ENCODE peak calls at places on chromosomes 7 and 10, in five cellular contexts. E is Peyer's patch, T is SHP77, X is OCI-LY7, S is K562. H is an unnamed sample.

GRCh38 chr7:47337531-47337930 is 244.4 kb downstream of the TNS3 start:
- DNase-seq in E (no peak), S (no peak), X (peak), T (no peak), H (no peak)

GRCh38 chr10:32964261-32964660 is 6.2 kb upstream of the ITGB1 start:
- DNase-seq in T (no peak), X (no peak), S (no peak), E (no peak), H (no peak)

GRCh38 chr7:131689662-131690234 is 133.3 kb upstream of the PODXL start:
- DNase-seq in S (no peak), T (no peak), E (no peak), X (no peak), H (no peak)

GRCh38 chr10:21468086-21468485 is 57.4 kb downstream of the SKIDA1 start:
- DNase-seq in T (no peak), X (no peak), S (no peak), E (no peak), H (no peak)

GRCh38 chr10:32112055-32112454 is 55.8 kb upstream of the KIF5B start:
- DNase-seq in E (no peak), S (no peak), T (no peak), X (no peak), H (peak)

GRCh38 chr10:132187421-132188138 is 832 bp downstream of the DPYSL4 start:
- DNase-seq in X (no peak), T (no peak), S (no peak), E (no peak), H (no peak)

GRCh38 chr7:2607122-2607912 is 24.5 kb upstream of the TTYH3 start:
- DNase-seq in X (no peak), T (no peak), S (no peak), E (no peak), H (no peak)

GRCh38 chr7:134421998-134422397 is 36.9 kb downstream of the AKR1B1 start:
- DNase-seq in S (no peak), X (no peak), T (no peak), E (no peak), H (no peak)

GRCh38 chr10:87066178-87066577 is 28.5 kb downstream of the GLUD1 start:
- DNase-seq in X (no peak), E (no peak), T (no peak), S (no peak), H (no peak)

GRCh38 chr10:103890194-103890658 is 27.8 kb downstream of the STN1 start:
- DNase-seq in S (no peak), X (no peak), T (no peak), E (no peak), H (no peak)

GRCh38 chr10:13711281-13711680 is 124.5 kb downstream of the PRPF18 start:
- DNase-seq in T (no peak), E (no peak), S (no peak), X (no peak), H (no peak)

GRCh38 chr10:26457088-26457487 is 18.9 kb downstream of the APBB1IP start:
- DNase-seq in E (no peak), S (no peak), T (no peak), X (peak), H (no peak)

GRCh38 chr10:42872865-42873435 is 90.4 kb downstream of the BMS1 start:
- DNase-seq in X (no peak), S (no peak), T (no peak), E (no peak), H (no peak)